ENCODE peak calls at places on chromosome 12, in ten cellular contexts. U is uterus, S is mucosa of descending colon, G is right lobe of liver, I is heart left ventricle, E is lower leg skin, B is fibroblast of mammary gland, D is fibroblast of lung, Z is choroid plexus epithelial cell, Y is gastrocnemius medialis. N is an unnamed sample.

GRCh38 chr12:44875417-44875953 is 630 bp downstream of the NELL2 start:
- DNase-seq in U (no peak), S (no peak), G (no peak), I (no peak), E (no peak), B (no peak), D (no peak), Z (no peak), Y (no peak), N (no peak)

GRCh38 chr12:79725987-79726386 is 35.2 kb upstream of the PAWR start:
- DNase-seq in U (no peak), S (no peak), G (no peak), I (no peak), E (no peak), B (peak; percentile 74), D (peak; percentile 88), Z (peak; percentile 77), Y (no peak), N (no peak)

GRCh38 chr12:3614806-3615466 is 123.9 kb downstream of the PRMT8 start:
- DNase-seq in U (no peak), S (no peak), G (no peak), I (no peak), E (no peak), B (no peak), D (no peak), Z (no peak), Y (no peak), N (peak; percentile 35)

GRCh38 chr12:91355150-91356006 is 172.8 kb upstream of the DCN start:
- DNase-seq in U (peak; percentile 78), S (no peak), G (peak; percentile 58), I (peak; percentile 61), E (peak; percentile 78), B (peak; percentile 82), D (peak; percentile 52), Z (peak; percentile 90), Y (peak; percentile 6), N (peak; percentile 38)

GRCh38 chr12:52812073-52812400 is 1.9 kb downstream of the KRT4 start:
- DNase-seq in U (no peak), S (no peak), G (peak; percentile 22), I (no peak), E (no peak), B (no peak), D (no peak), Z (no peak), Y (no peak), N (no peak)

GRCh38 chr12:12376636-12377448 is 20.0 kb downstream of the BORCS5 start:
- DNase-seq in U (no peak), S (no peak), G (no peak), I (no peak), E (no peak), B (peak; percentile 85), D (peak; percentile 73), Z (peak; percentile 91), Y (no peak), N (no peak)

GRCh38 chr12:12018454-12018853 is 52.3 kb upstream of the BCL2L14 start:
- DNase-seq in U (no peak), S (no peak), G (no peak), I (peak; percentile 21), E (peak; percentile 40), B (peak; percentile 21), D (peak; percentile 72), Z (peak; percentile 42), Y (no peak), N (no peak)

GRCh38 chr12:31867292-31867691 is 91.9 kb upstream of the RESF1 start:
- DNase-seq in U (no peak), S (no peak), G (no peak), I (no peak), E (no peak), B (no peak), D (no peak), Z (no peak), Y (no peak), N (no peak)

GRCh38 chr12:109655578-109655977 is 58.0 kb upstream of the FAM222A start:
- DNase-seq in U (no peak), S (no peak), G (no peak), I (no peak), E (no peak), B (no peak), D (no peak), Z (no peak), Y (no peak), N (no peak)

GRCh38 chr12:131457331-131458047 is 253.4 kb upstream of the SFSWAP start:
- DNase-seq in U (no peak), S (no peak), G (no peak), I (no peak), E (no peak), B (no peak), D (no peak), Z (no peak), Y (no peak), N (no peak)

GRCh38 chr12:30243426-30243825 is 452.2 kb downstream of the IPO8 start:
- DNase-seq in U (no peak), S (no peak), G (no peak), I (no peak), E (no peak), B (no peak), D (no peak), Z (no peak), Y (no peak), N (no peak)

GRCh38 chr12:33575346-33575745 is 135.7 kb upstream of the SYT10 start:
- DNase-seq in U (no peak), S (no peak), G (no peak), I (no peak), E (no peak), B (no peak), D (no peak), Z (no peak), Y (no peak), N (no peak)

GRCh38 chr12:113365639-113366395 is 7.4 kb downstream of the PLBD2 start:
- DNase-seq in U (no peak), S (no peak), G (no peak), I (no peak), E (no peak), B (no peak), D (no peak), Z (no peak), Y (peak; percentile 27), N (no peak)

GRCh38 chr12:65147312-65147905 is 22.0 kb upstream of the LEMD3 start:
- DNase-seq in U (no peak), S (no peak), G (no peak), I (no peak), E (no peak), B (no peak), D (no peak), Z (no peak), Y (no peak), N (no peak)

GRCh38 chr12:51381226-51382079 is 9.8 kb downstream of the GALNT6 start:
- DNase-seq in U (no peak), S (no peak), G (no peak), I (no peak), E (no peak), B (peak; percentile 26), D (peak; percentile 66), Z (peak; percentile 67), Y (no peak), N (no peak)

GRCh38 chr12:45989277-45989856 is 1.0 kb downstream of the SCAF11 start:
- DNase-seq in U (no peak), S (no peak), G (no peak), I (no peak), E (no peak), B (peak; percentile 48), D (no peak), Z (peak; percentile 41), Y (peak; percentile 62), N (no peak)

GRCh38 chr12:126760109-126760508 is 1506.9 kb upstream of the TMEM132C start:
- DNase-seq in U (no peak), S (no peak), G (no peak), I (no peak), E (no peak), B (no peak), D (no peak), Z (no peak), Y (no peak), N (no peak)
- TF ChIP-seq CTCF in U (no peak), S (no peak), G (no peak), I (no peak), E (no peak), B (no peak), D (no peak), Z (no peak), Y (no peak), N (no peak)

DNA sequence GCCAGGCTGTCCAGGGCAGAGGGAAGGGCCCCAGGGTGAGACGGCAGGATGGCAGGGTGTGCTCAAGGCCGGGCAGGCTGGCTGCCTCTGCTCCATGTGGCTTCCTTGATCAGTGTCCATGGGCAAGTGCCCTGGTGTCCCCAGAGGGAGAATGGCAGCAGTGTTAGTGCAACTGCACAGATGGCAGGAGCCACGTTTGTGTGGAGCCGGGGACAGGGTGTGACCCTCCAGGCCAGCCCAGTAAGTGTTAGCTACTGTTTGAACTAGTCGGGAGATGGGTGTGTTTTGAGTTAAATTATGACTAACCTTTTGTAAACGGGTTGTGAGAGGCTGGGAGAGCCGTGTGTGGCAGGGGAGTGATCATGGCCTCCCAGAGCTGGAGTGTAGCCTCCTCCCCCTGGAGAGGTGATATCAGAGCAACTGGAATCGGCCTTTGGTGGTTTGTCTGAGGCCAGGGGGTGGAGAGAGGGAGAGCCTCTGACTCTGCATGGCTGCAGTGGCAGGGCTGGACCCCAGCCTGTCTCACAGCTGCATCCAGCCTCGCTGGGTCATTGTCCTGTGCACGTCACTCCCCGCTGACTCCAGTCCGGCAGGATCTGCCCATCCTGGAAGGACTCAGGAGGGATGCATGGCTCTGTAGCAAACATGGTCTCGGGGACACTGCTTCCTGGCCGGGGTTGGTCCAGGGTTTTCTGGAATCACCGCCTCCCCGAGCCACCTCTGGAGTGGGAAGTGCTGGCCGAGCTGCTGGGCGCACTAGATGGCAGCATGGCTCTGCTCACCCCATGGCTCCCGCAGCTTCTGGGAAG is 27.8 kb downstream of the AACS start:
- DNase-seq in U (no peak), S (peak; percentile 83), G (no peak), I (no peak), E (no peak), B (peak; percentile 69), D (peak; percentile 59), Z (peak; percentile 60), Y (no peak), N (no peak)
- TF ChIP-seq CTCF in U (no peak), S (peak; percentile 14), G (no peak), I (peak; percentile 37), E (no peak), B (no peak), D (no peak), Z (no peak), Y (no peak), N (no peak)

DNA sequence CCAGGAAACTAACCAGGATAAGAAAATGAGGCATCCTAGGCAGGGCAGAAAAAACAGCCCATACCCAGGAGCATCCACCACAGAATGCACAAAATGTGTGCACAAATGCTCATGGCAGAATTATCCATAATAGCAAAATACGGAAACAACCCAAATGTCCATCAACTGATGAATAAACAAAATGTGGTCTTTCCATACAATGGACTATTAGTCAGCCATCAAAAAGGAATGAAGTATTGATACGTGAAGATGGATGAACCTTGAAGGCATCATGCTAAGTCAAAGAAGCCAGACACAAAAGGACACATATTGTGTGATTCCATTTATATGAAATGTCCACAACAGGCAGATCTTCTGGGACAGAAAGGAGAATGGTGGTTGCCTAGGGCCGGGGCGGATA is 19.1 kb downstream of the HRK start:
- DNase-seq in U (no peak), S (no peak), G (no peak), I (no peak), E (no peak), B (no peak), D (no peak), Z (no peak), Y (no peak), N (no peak)
- TF ChIP-seq CTCF in U (no peak), S (no peak), G (no peak), I (no peak), E (no peak), B (no peak), D (no peak), Z (no peak), Y (no peak), N (no peak)

GRCh38 chr12:48003226-48004038 is 844 bp downstream of the COL2A1 start:
- DNase-seq in U (no peak), S (no peak), G (no peak), I (no peak), E (no peak), B (no peak), D (no peak), Z (no peak), Y (no peak), N (no peak)
- TF ChIP-seq CTCF in U (no peak), S (no peak), G (no peak), I (no peak), E (no peak), B (no peak), D (no peak), Z (no peak), Y (no peak), N (no peak)

N was measured in pancreas.